ENCODE peak calls at places on chromosomes 11 and 22, in four cellular contexts. D is SK-N-SH, R is IMR-90, U is GM12878. T is an unnamed sample.
A peak's percentile ranks its signal among the peaks of the same experiment; 100 is the strongest.

GRCh38 chr22:47177334-47177815 is 414.9 kb downstream of the TBC1D22A start:
- DNase-seq in R (no peak), D (no peak), U (no peak), T (no peak)

GRCh38 chr11:123885570-123885969 is at the start of gene TMEM225:
- DNase-seq in D (no peak), U (no peak), R (no peak), T (no peak)

GRCh38 chr11:78653294-78653909 is 78.7 kb upstream of the NARS2 start:
- DNase-seq in D (no peak), R (no peak), U (no peak), T (no peak)

GRCh38 chr11:19073454-19074415 is 13.2 kb upstream of the MRGPRX2 start:
- DNase-seq in D (no peak), U (no peak), R (no peak), T (no peak)

GRCh38 chr11:40797981-40798380 is 661.5 kb downstream of the LRRC4C start:
- DNase-seq in D (no peak), R (no peak), U (no peak), T (no peak)

GRCh38 chr11:19597194-19597593 is 115.4 kb upstream of the NAV2 start:
- DNase-seq in R (peak; percentile 85), U (no peak), D (peak; percentile 37), T (no peak)

GRCh38 chr11:17683378-17684161 is 35.8 kb upstream of the MYOD1 start:
- DNase-seq in R (peak; percentile 66), D (no peak), U (no peak), T (peak; percentile 58)

GRCh38 chr22:21098099-21098671 is 52.4 kb downstream of the LRRC74B start:
- DNase-seq in D (no peak), U (no peak), R (no peak), T (peak; percentile 37)

GRCh38 chr11:107624983-107625779 is 34.2 kb downstream of the ELMOD1 start:
- DNase-seq in U (no peak), D (no peak), R (no peak), T (no peak)

GRCh38 chr11:111018571-111018970 is 227.0 kb upstream of the POU2AF2 start:
- DNase-seq in U (no peak), D (no peak), R (peak; percentile 25), T (no peak)

GRCh38 chr11:120959189-120959588 is 64.7 kb upstream of the TBCEL start:
- DNase-seq in U (no peak), R (no peak), D (no peak), T (no peak)

GRCh38 chr22:20509344-20510047 is 2.1 kb downstream of the MED15 start:
- DNase-seq in U (no peak), D (peak; percentile 48), R (peak; percentile 94), T (peak; percentile 48)

GRCh38 chr22:44074286-44074984 is 50.3 kb downstream of the PARVB start:
- DNase-seq in D (peak; percentile 90), R (no peak), U (no peak), T (no peak)

GRCh38 chr11:60871378-60872061 is 4.2 kb downstream of the ZP1 start:
- DNase-seq in U (no peak), R (peak; percentile 42), D (peak; percentile 29), T (no peak)

GRCh38 chr11:47394322-47395224 is 13.8 kb upstream of the SLC39A13 start:
- DNase-seq in D (no peak), U (no peak), R (peak; percentile 20), T (no peak)
- TF ChIP-seq RCOR1 in D (no peak), U (peak; percentile 74), R (no peak), T (no peak)

GRCh38 chr11:76176463-76176862 is 29.8 kb downstream of the WNT11 start:
- DNase-seq in U (no peak), R (no peak), D (no peak), T (no peak)
- TF ChIP-seq RCOR1 in U (no peak), R (no peak), D (no peak), T (no peak)

GRCh38 chr11:134330611-134331564 is 900 bp upstream of the GLB1L2 start:
- DNase-seq in U (no peak), D (no peak), R (no peak), T (no peak)

GRCh38 chr11:134332782-134333181 is 994 bp downstream of the GLB1L2 start:
- DNase-seq in R (no peak), D (no peak), U (no peak), T (no peak)

GRCh38 chr11:134332189-134332631 is 422 bp downstream of the GLB1L2 start:
- DNase-seq in D (peak; percentile 72), R (no peak), U (no peak), T (no peak)

GRCh38 chr11:134333312-134333711 is 1.5 kb downstream of the GLB1L2 start:
- DNase-seq in R (no peak), D (no peak), U (no peak), T (no peak)

GRCh38 chr11:134331565-134332188 is at the start of gene GLB1L2:
- DNase-seq in U (no peak), R (no peak), D (peak; percentile 99), T (peak; percentile 35)
- TF ChIP-seq RCOR1 in U (no peak), R (no peak), D (no peak), T (no peak)

GRCh38 chr11:118953265-118953664 is 2.8 kb upstream of the UPK2 start:
- DNase-seq in D (peak; percentile 86), U (no peak), R (peak; percentile 18), T (peak; percentile 22)
- TF ChIP-seq RCOR1 in D (no peak), U (no peak), R (no peak), T (no peak)

DNA sequence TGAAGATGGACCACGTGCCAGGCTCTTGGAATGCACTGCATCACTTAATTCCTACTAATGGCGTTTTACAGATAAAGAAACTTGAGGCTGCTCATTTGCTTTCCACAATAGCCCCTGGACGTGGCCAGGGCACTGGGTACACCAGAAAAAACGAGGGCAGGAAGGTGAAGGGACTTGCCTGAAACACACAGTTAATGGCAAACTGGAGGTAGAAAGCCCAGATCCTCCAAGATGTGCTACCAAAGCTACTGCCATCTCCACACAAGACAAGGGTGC is 1.8 kb upstream of the FXYD2 start:
- DNase-seq in D (no peak), U (no peak), R (no peak), T (no peak)
- TF ChIP-seq RCOR1 in D (no peak), U (no peak), R (no peak), T (no peak)